ENCODE peak calls at places on chromosomes 16 and 17, in six cellular contexts. One of them, this sample, is unnamed.

GRCh38 chr17:32962320-32962707 is 29.3 kb upstream of the SPACA3 start:
- DNase-seq in OCI-LY7: no peak
- DNase-seq in mesenchymal stem cell: no peak
- DNase-seq in AG09309: no peak
- DNase-seq in fibroblast of lung: no peak
- DNase-seq in AG10803: no peak
- DNase-seq in this sample: peak

GRCh38 chr17:35890774-35891155 is 10.6 kb upstream of the CCL5 start:
- DNase-seq in OCI-LY7: no peak
- DNase-seq in mesenchymal stem cell: no peak
- DNase-seq in AG09309: no peak
- DNase-seq in fibroblast of lung: no peak
- DNase-seq in AG10803: no peak
- DNase-seq in this sample: no peak

GRCh38 chr17:56908061-56908542 is 5.7 kb downstream of the TRIM25 start:
- DNase-seq in OCI-LY7: peak
- DNase-seq in mesenchymal stem cell: no peak
- DNase-seq in AG09309: no peak
- DNase-seq in fibroblast of lung: no peak
- DNase-seq in AG10803: no peak
- DNase-seq in this sample: peak

GRCh38 chr16:8458481-8458880 is 131.8 kb downstream of the TMEM114 start:
- DNase-seq in OCI-LY7: no peak
- DNase-seq in mesenchymal stem cell: no peak
- DNase-seq in AG09309: no peak
- DNase-seq in fibroblast of lung: no peak
- DNase-seq in AG10803: no peak
- DNase-seq in this sample: no peak

GRCh38 chr16:10136916-10137315 is 45.3 kb downstream of the GRIN2A start:
- DNase-seq in OCI-LY7: no peak
- DNase-seq in mesenchymal stem cell: no peak
- DNase-seq in AG09309: no peak
- DNase-seq in fibroblast of lung: no peak
- DNase-seq in AG10803: no peak
- DNase-seq in this sample: no peak

GRCh38 chr17:80443916-80444708 is 29.1 kb downstream of the ENDOV start:
- DNase-seq in OCI-LY7: no peak
- DNase-seq in mesenchymal stem cell: no peak
- DNase-seq in AG09309: no peak
- DNase-seq in fibroblast of lung: no peak
- DNase-seq in AG10803: no peak
- DNase-seq in this sample: no peak

GRCh38 chr16:53207810-53208752 is 153.3 kb downstream of the CHD9 start:
- DNase-seq in OCI-LY7: peak
- DNase-seq in mesenchymal stem cell: peak
- DNase-seq in AG09309: peak
- DNase-seq in fibroblast of lung: peak
- DNase-seq in AG10803: peak
- DNase-seq in this sample: peak

GRCh38 chr17:74295625-74296547 is 21.9 kb downstream of the DNAI2 start:
- DNase-seq in OCI-LY7: no peak
- DNase-seq in mesenchymal stem cell: no peak
- DNase-seq in AG09309: no peak
- DNase-seq in fibroblast of lung: peak
- DNase-seq in AG10803: no peak
- DNase-seq in this sample: peak

GRCh38 chr17:48795444-48796162 is 21.4 kb downstream of the TTLL6 start:
- DNase-seq in OCI-LY7: no peak
- DNase-seq in mesenchymal stem cell: peak
- DNase-seq in AG09309: peak
- DNase-seq in fibroblast of lung: peak
- DNase-seq in AG10803: peak
- DNase-seq in this sample: no peak

GRCh38 chr17:57459286-57459915 is 203.1 kb downstream of the MSI2 start:
- DNase-seq in OCI-LY7: no peak
- DNase-seq in mesenchymal stem cell: peak
- DNase-seq in AG09309: no peak
- DNase-seq in fibroblast of lung: peak
- DNase-seq in AG10803: no peak
- DNase-seq in this sample: peak

GRCh38 chr17:7809086-7809790 is 24.8 kb upstream of the KDM6B start:
- DNase-seq in OCI-LY7: no peak
- DNase-seq in mesenchymal stem cell: no peak
- DNase-seq in AG09309: no peak
- DNase-seq in fibroblast of lung: no peak
- DNase-seq in AG10803: no peak
- DNase-seq in this sample: no peak

GRCh38 chr17:14050616-14051015 is 18.7 kb upstream of the COX10 start:
- DNase-seq in OCI-LY7: no peak
- DNase-seq in mesenchymal stem cell: no peak
- DNase-seq in AG09309: no peak
- DNase-seq in fibroblast of lung: no peak
- DNase-seq in AG10803: no peak
- DNase-seq in this sample: no peak

GRCh38 chr17:56912105-56912999 is 1.5 kb downstream of the TRIM25 start:
- DNase-seq in OCI-LY7: no peak
- DNase-seq in mesenchymal stem cell: peak
- DNase-seq in AG09309: no peak
- DNase-seq in fibroblast of lung: no peak
- DNase-seq in AG10803: peak
- DNase-seq in this sample: peak

GRCh38 chr16:85462405-85463227 is 150.5 kb upstream of the GSE1 start:
- DNase-seq in OCI-LY7: peak
- DNase-seq in mesenchymal stem cell: peak
- DNase-seq in AG09309: no peak
- DNase-seq in fibroblast of lung: no peak
- DNase-seq in AG10803: no peak
- DNase-seq in this sample: peak

GRCh38 chr17:7241783-7242716 is at the start of gene GABARAP:
- DNase-seq in OCI-LY7: peak
- DNase-seq in mesenchymal stem cell: peak
- DNase-seq in AG09309: peak
- DNase-seq in fibroblast of lung: peak
- DNase-seq in AG10803: peak
- DNase-seq in this sample: peak

GRCh38 chr16:88971371-88972097 is 5.5 kb downstream of the CBFA2T3 start:
- DNase-seq in OCI-LY7: peak
- DNase-seq in mesenchymal stem cell: no peak
- DNase-seq in AG09309: no peak
- DNase-seq in fibroblast of lung: no peak
- DNase-seq in AG10803: no peak
- DNase-seq in this sample: no peak

GRCh38 chr17:36112572-36112971 is 8.9 kb downstream of the CCL4 start:
- DNase-seq in OCI-LY7: no peak
- DNase-seq in mesenchymal stem cell: no peak
- DNase-seq in AG09309: no peak
- DNase-seq in fibroblast of lung: no peak
- DNase-seq in AG10803: no peak
- DNase-seq in this sample: no peak

GRCh38 chr16:12247811-12248210 is 271.3 kb downstream of the SNX29 start:
- DNase-seq in OCI-LY7: no peak
- DNase-seq in mesenchymal stem cell: no peak
- DNase-seq in AG09309: no peak
- DNase-seq in fibroblast of lung: no peak
- DNase-seq in AG10803: no peak
- DNase-seq in this sample: no peak

GRCh38 chr17:80704381-80704819 is 159.8 kb downstream of the RPTOR start:
- DNase-seq in OCI-LY7: no peak
- DNase-seq in mesenchymal stem cell: peak
- DNase-seq in AG09309: no peak
- DNase-seq in fibroblast of lung: peak
- DNase-seq in AG10803: peak
- DNase-seq in this sample: no peak

GRCh38 chr17:4607773-4608187 is 23.5 kb downstream of the SMTNL2 start:
- DNase-seq in OCI-LY7: no peak
- DNase-seq in mesenchymal stem cell: peak
- DNase-seq in AG09309: no peak
- DNase-seq in fibroblast of lung: peak
- DNase-seq in AG10803: peak
- DNase-seq in this sample: peak

GRCh38 chr17:21774263-21774662 is 81.9 kb downstream of the KCNJ18 start:
- DNase-seq in OCI-LY7: no peak
- DNase-seq in mesenchymal stem cell: no peak
- DNase-seq in AG09309: no peak
- DNase-seq in fibroblast of lung: no peak
- DNase-seq in AG10803: no peak
- DNase-seq in this sample: no peak

GRCh38 chr17:29143894-29144293 is 36.3 kb downstream of the MYO18A start:
- DNase-seq in OCI-LY7: peak
- DNase-seq in mesenchymal stem cell: peak
- DNase-seq in AG09309: no peak
- DNase-seq in fibroblast of lung: no peak
- DNase-seq in AG10803: peak
- DNase-seq in this sample: peak

GRCh38 chr16:84986102-84986501 is 25.2 kb downstream of the ZDHHC7 start:
- DNase-seq in OCI-LY7: no peak
- DNase-seq in mesenchymal stem cell: no peak
- DNase-seq in AG09309: no peak
- DNase-seq in fibroblast of lung: no peak
- DNase-seq in AG10803: no peak
- DNase-seq in this sample: no peak

GRCh38 chr17:13931752-13932477 is 137.4 kb upstream of the COX10 start:
- DNase-seq in OCI-LY7: peak
- DNase-seq in mesenchymal stem cell: peak
- DNase-seq in AG09309: no peak
- DNase-seq in fibroblast of lung: peak
- DNase-seq in AG10803: peak
- DNase-seq in this sample: peak

GRCh38 chr16:14378131-14378551 is 251.9 kb downstream of the PARN start:
- DNase-seq in OCI-LY7: no peak
- DNase-seq in mesenchymal stem cell: no peak
- DNase-seq in AG09309: no peak
- DNase-seq in fibroblast of lung: peak
- DNase-seq in AG10803: peak
- DNase-seq in this sample: peak

GRCh38 chr16:27445502-27446175 is 43.7 kb downstream of the IL21R start:
- DNase-seq in OCI-LY7: no peak
- DNase-seq in mesenchymal stem cell: no peak
- DNase-seq in AG09309: no peak
- DNase-seq in fibroblast of lung: no peak
- DNase-seq in AG10803: no peak
- DNase-seq in this sample: no peak

GRCh38 chr16:22075043-22075757 is 17.1 kb upstream of the VWA3A start:
- DNase-seq in OCI-LY7: no peak
- DNase-seq in mesenchymal stem cell: peak
- DNase-seq in AG09309: no peak
- DNase-seq in fibroblast of lung: peak
- DNase-seq in AG10803: no peak
- DNase-seq in this sample: no peak

GRCh38 chr17:43927101-43927935 is 15.0 kb downstream of the PPY start:
- DNase-seq in OCI-LY7: no peak
- DNase-seq in mesenchymal stem cell: no peak
- DNase-seq in AG09309: no peak
- DNase-seq in fibroblast of lung: no peak
- DNase-seq in AG10803: no peak
- DNase-seq in this sample: no peak

GRCh38 chr17:75430159-75430748 is 24.8 kb upstream of the GRB2 start:
- DNase-seq in OCI-LY7: no peak
- DNase-seq in mesenchymal stem cell: peak
- DNase-seq in AG09309: no peak
- DNase-seq in fibroblast of lung: peak
- DNase-seq in AG10803: peak
- DNase-seq in this sample: no peak

GRCh38 chr17:2545393-2545792 is 33.7 kb upstream of the METTL16 start:
- DNase-seq in OCI-LY7: no peak
- DNase-seq in mesenchymal stem cell: peak
- DNase-seq in AG09309: no peak
- DNase-seq in fibroblast of lung: no peak
- DNase-seq in AG10803: no peak
- DNase-seq in this sample: no peak

GRCh38 chr16:23608194-23608593 is 12.1 kb upstream of the NDUFAB1 start:
- DNase-seq in OCI-LY7: no peak
- DNase-seq in mesenchymal stem cell: peak
- DNase-seq in AG09309: peak
- DNase-seq in fibroblast of lung: peak
- DNase-seq in AG10803: no peak
- DNase-seq in this sample: no peak

GRCh38 chr16:64121473-64121872 is 1000.4 kb downstream of the CDH11 start:
- DNase-seq in OCI-LY7: no peak
- DNase-seq in mesenchymal stem cell: peak
- DNase-seq in AG09309: peak
- DNase-seq in fibroblast of lung: peak
- DNase-seq in AG10803: peak
- DNase-seq in this sample: no peak

GRCh38 chr17:6639651-6640535 is 618 bp downstream of the KIAA0753 start:
- DNase-seq in OCI-LY7: peak
- DNase-seq in mesenchymal stem cell: peak
- DNase-seq in AG09309: no peak
- DNase-seq in fibroblast of lung: peak
- DNase-seq in AG10803: peak
- DNase-seq in this sample: peak

GRCh38 chr17:55284001-55284884 is 19.5 kb downstream of the HLF start:
- DNase-seq in OCI-LY7: peak
- DNase-seq in mesenchymal stem cell: no peak
- DNase-seq in AG09309: no peak
- DNase-seq in fibroblast of lung: no peak
- DNase-seq in AG10803: no peak
- DNase-seq in this sample: no peak

GRCh38 chr16:12901204-12901596 is 198 bp upstream of the SHISA9 start:
- DNase-seq in OCI-LY7: no peak
- DNase-seq in mesenchymal stem cell: no peak
- DNase-seq in AG09309: no peak
- DNase-seq in fibroblast of lung: no peak
- DNase-seq in AG10803: no peak
- DNase-seq in this sample: no peak

GRCh38 chr16:89448656-89449055 is 41.7 kb downstream of the ANKRD11 start:
- DNase-seq in OCI-LY7: no peak
- DNase-seq in mesenchymal stem cell: no peak
- DNase-seq in AG09309: no peak
- DNase-seq in fibroblast of lung: no peak
- DNase-seq in AG10803: no peak
- DNase-seq in this sample: no peak

GRCh38 chr17:70636517-70637133 is 467.3 kb downstream of the KCNJ2 start:
- DNase-seq in OCI-LY7: peak
- DNase-seq in mesenchymal stem cell: peak
- DNase-seq in AG09309: peak
- DNase-seq in fibroblast of lung: peak
- DNase-seq in AG10803: peak
- DNase-seq in this sample: peak

GRCh38 chr17:48944519-48945260 is at the start of gene SNF8:
- DNase-seq in OCI-LY7: peak
- DNase-seq in mesenchymal stem cell: peak
- DNase-seq in AG09309: peak
- DNase-seq in fibroblast of lung: peak
- DNase-seq in AG10803: peak
- DNase-seq in this sample: peak